ENCODE peak calls at places on chromosomes 6 and 20, in four cellular contexts. N, D, O and Z are unnamed samples.

GRCh38 chr20:60310551-60310950 is 352.3 kb downstream of the CDH26 start:
- DNase-seq in N (no peak), D (no peak), O (no peak), Z (no peak)

GRCh38 chr20:47120346-47120745 is 225.7 kb downstream of the EYA2 start:
- DNase-seq in N (peak), D (no peak), O (no peak), Z (no peak)

GRCh38 chr6:44161997-44162338 is 3.3 kb downstream of the CAPN11 start:
- DNase-seq in N (no peak), D (no peak), O (no peak), Z (no peak)

GRCh38 chr20:63357921-63358905 is 2.9 kb downstream of the CHRNA4 start:
- DNase-seq in N (no peak), D (no peak), O (no peak), Z (no peak)

GRCh38 chr6:14074723-14075503 is 42.7 kb upstream of the CD83 start:
- DNase-seq in N (no peak), D (no peak), O (peak), Z (no peak)

GRCh38 chr6:18379376-18380117 is 7.6 kb upstream of the RNF144B start:
- DNase-seq in N (no peak), D (no peak), O (no peak), Z (no peak)

GRCh38 chr6:49528571-49528970 is 21.9 kb upstream of the C6orf141 start:
- DNase-seq in N (no peak), D (no peak), O (no peak), Z (no peak)

GRCh38 chr20:63290677-63291472 is 2.1 kb upstream of the COL20A1 start:
- DNase-seq in N (no peak), D (peak), O (peak), Z (peak)

GRCh38 chr6:112010328-112010727 is 43.6 kb upstream of the CCN6 start:
- DNase-seq in N (no peak), D (no peak), O (no peak), Z (no peak)